ENCODE peak calls at places on chromosomes 11 and 22, in five cellular contexts. One of them, this sample, is unnamed.

GRCh38 chr11:121236115-121237001 is 56.2 kb upstream of the SC5D start:
- DNase-seq in EL: peak
- DNase-seq in stimulated activated CD8-positive, alpha-beta memory T cell treated with anti-CD3 and anti-CD28 coated beads, Interleukin-7, amount 100 ng/mL, for 1 hour: no peak
- DNase-seq in RWPE2: no peak
- DNase-seq in NCI-H510A treated with DMSO at 0.1 percent for 48 hours: no peak
- DNase-seq in this sample: peak

GRCh38 chr11:11845551-11845950 is 3.8 kb downstream of the USP47 start:
- DNase-seq in EL: peak
- DNase-seq in stimulated activated CD8-positive, alpha-beta memory T cell treated with anti-CD3 and anti-CD28 coated beads, Interleukin-7, amount 100 ng/mL, for 1 hour: no peak
- DNase-seq in RWPE2: no peak
- DNase-seq in NCI-H510A treated with DMSO at 0.1 percent for 48 hours: no peak
- DNase-seq in this sample: no peak

GRCh38 chr22:45493286-45493771 is 9.4 kb upstream of the FBLN1 start:
- DNase-seq in EL: no peak
- DNase-seq in stimulated activated CD8-positive, alpha-beta memory T cell treated with anti-CD3 and anti-CD28 coated beads, Interleukin-7, amount 100 ng/mL, for 1 hour: no peak
- DNase-seq in RWPE2: no peak
- DNase-seq in NCI-H510A treated with DMSO at 0.1 percent for 48 hours: no peak
- DNase-seq in this sample: no peak

GRCh38 chr11:123577081-123577598 is 77.3 kb downstream of the SCN3B start:
- DNase-seq in EL: peak
- DNase-seq in stimulated activated CD8-positive, alpha-beta memory T cell treated with anti-CD3 and anti-CD28 coated beads, Interleukin-7, amount 100 ng/mL, for 1 hour: peak
- DNase-seq in RWPE2: peak
- DNase-seq in NCI-H510A treated with DMSO at 0.1 percent for 48 hours: peak
- DNase-seq in this sample: peak

GRCh38 chr11:67648796-67649613 is 1.5 kb downstream of the ACY3 start:
- DNase-seq in EL: no peak
- DNase-seq in stimulated activated CD8-positive, alpha-beta memory T cell treated with anti-CD3 and anti-CD28 coated beads, Interleukin-7, amount 100 ng/mL, for 1 hour: no peak
- DNase-seq in RWPE2: no peak
- DNase-seq in NCI-H510A treated with DMSO at 0.1 percent for 48 hours: no peak
- DNase-seq in this sample: no peak

GRCh38 chr11:112961751-112962747 is 829 bp downstream of the NCAM1 start:
- DNase-seq in EL: no peak
- DNase-seq in stimulated activated CD8-positive, alpha-beta memory T cell treated with anti-CD3 and anti-CD28 coated beads, Interleukin-7, amount 100 ng/mL, for 1 hour: no peak
- DNase-seq in RWPE2: no peak
- DNase-seq in NCI-H510A treated with DMSO at 0.1 percent for 48 hours: peak
- DNase-seq in this sample: peak

GRCh38 chr11:12981879-12982531 is 27.1 kb upstream of the RASSF10 start:
- DNase-seq in EL: peak
- DNase-seq in stimulated activated CD8-positive, alpha-beta memory T cell treated with anti-CD3 and anti-CD28 coated beads, Interleukin-7, amount 100 ng/mL, for 1 hour: no peak
- DNase-seq in RWPE2: no peak
- DNase-seq in NCI-H510A treated with DMSO at 0.1 percent for 48 hours: no peak
- DNase-seq in this sample: no peak

GRCh38 chr11:108616549-108616948 is 23.0 kb upstream of the EXPH5 start:
- DNase-seq in EL: peak
- DNase-seq in stimulated activated CD8-positive, alpha-beta memory T cell treated with anti-CD3 and anti-CD28 coated beads, Interleukin-7, amount 100 ng/mL, for 1 hour: no peak
- DNase-seq in RWPE2: no peak
- DNase-seq in NCI-H510A treated with DMSO at 0.1 percent for 48 hours: no peak
- DNase-seq in this sample: no peak

GRCh38 chr11:134904103-134904502 is 492.1 kb upstream of the B3GAT1 start:
- DNase-seq in EL: no peak
- DNase-seq in stimulated activated CD8-positive, alpha-beta memory T cell treated with anti-CD3 and anti-CD28 coated beads, Interleukin-7, amount 100 ng/mL, for 1 hour: no peak
- DNase-seq in RWPE2: no peak
- DNase-seq in NCI-H510A treated with DMSO at 0.1 percent for 48 hours: no peak
- DNase-seq in this sample: no peak

GRCh38 chr11:12285106-12285505 is 92.3 kb upstream of the PARVA start:
- DNase-seq in EL: peak
- DNase-seq in stimulated activated CD8-positive, alpha-beta memory T cell treated with anti-CD3 and anti-CD28 coated beads, Interleukin-7, amount 100 ng/mL, for 1 hour: no peak
- DNase-seq in RWPE2: no peak
- DNase-seq in NCI-H510A treated with DMSO at 0.1 percent for 48 hours: no peak
- DNase-seq in this sample: no peak

GRCh38 chr22:32502346-32502745 is 27.7 kb downstream of the FBXO7 start:
- DNase-seq in EL: no peak
- DNase-seq in stimulated activated CD8-positive, alpha-beta memory T cell treated with anti-CD3 and anti-CD28 coated beads, Interleukin-7, amount 100 ng/mL, for 1 hour: no peak
- DNase-seq in RWPE2: no peak
- DNase-seq in NCI-H510A treated with DMSO at 0.1 percent for 48 hours: no peak
- DNase-seq in this sample: no peak

GRCh38 chr11:74443071-74443864 is 24.1 kb downstream of the KCNE3 start:
- DNase-seq in EL: no peak
- DNase-seq in stimulated activated CD8-positive, alpha-beta memory T cell treated with anti-CD3 and anti-CD28 coated beads, Interleukin-7, amount 100 ng/mL, for 1 hour: no peak
- DNase-seq in RWPE2: no peak
- DNase-seq in NCI-H510A treated with DMSO at 0.1 percent for 48 hours: peak
- DNase-seq in this sample: peak

GRCh38 chr11:84564180-84564866 is 1062.8 kb downstream of the DLG2 start:
- DNase-seq in EL: peak
- DNase-seq in stimulated activated CD8-positive, alpha-beta memory T cell treated with anti-CD3 and anti-CD28 coated beads, Interleukin-7, amount 100 ng/mL, for 1 hour: no peak
- DNase-seq in RWPE2: no peak
- DNase-seq in NCI-H510A treated with DMSO at 0.1 percent for 48 hours: peak
- DNase-seq in this sample: peak

GRCh38 chr11:71086687-71087258 is 165.6 kb downstream of the SHANK2 start:
- DNase-seq in EL: peak
- DNase-seq in stimulated activated CD8-positive, alpha-beta memory T cell treated with anti-CD3 and anti-CD28 coated beads, Interleukin-7, amount 100 ng/mL, for 1 hour: no peak
- DNase-seq in RWPE2: no peak
- DNase-seq in NCI-H510A treated with DMSO at 0.1 percent for 48 hours: peak
- DNase-seq in this sample: peak

GRCh38 chr22:44019846-44020245 is 4.3 kb upstream of the PARVB start:
- DNase-seq in EL: no peak
- DNase-seq in stimulated activated CD8-positive, alpha-beta memory T cell treated with anti-CD3 and anti-CD28 coated beads, Interleukin-7, amount 100 ng/mL, for 1 hour: no peak
- DNase-seq in RWPE2: no peak
- DNase-seq in NCI-H510A treated with DMSO at 0.1 percent for 48 hours: no peak
- DNase-seq in this sample: no peak

GRCh38 chr11:64436025-64436424 is 77.1 kb downstream of the RPS6KA4 start:
- DNase-seq in EL: no peak
- DNase-seq in stimulated activated CD8-positive, alpha-beta memory T cell treated with anti-CD3 and anti-CD28 coated beads, Interleukin-7, amount 100 ng/mL, for 1 hour: no peak
- DNase-seq in RWPE2: no peak
- DNase-seq in NCI-H510A treated with DMSO at 0.1 percent for 48 hours: no peak
- DNase-seq in this sample: no peak

GRCh38 chr11:36478700-36479329 is 31.3 kb downstream of the TRAF6 start:
- DNase-seq in EL: peak
- DNase-seq in stimulated activated CD8-positive, alpha-beta memory T cell treated with anti-CD3 and anti-CD28 coated beads, Interleukin-7, amount 100 ng/mL, for 1 hour: no peak
- DNase-seq in RWPE2: no peak
- DNase-seq in NCI-H510A treated with DMSO at 0.1 percent for 48 hours: peak
- DNase-seq in this sample: peak

GRCh38 chr11:76236092-76237026 is 30.1 kb upstream of the WNT11 start:
- DNase-seq in EL: peak
- DNase-seq in stimulated activated CD8-positive, alpha-beta memory T cell treated with anti-CD3 and anti-CD28 coated beads, Interleukin-7, amount 100 ng/mL, for 1 hour: no peak
- DNase-seq in RWPE2: no peak
- DNase-seq in NCI-H510A treated with DMSO at 0.1 percent for 48 hours: peak
- DNase-seq in this sample: peak